ENCODE peak calls at places on chromosomes 5 and 9, in ten cellular contexts. R is ovary, H is sigmoid colon, Q is uterus, X is gastrocnemius medialis, G is breast epithelium, T is endothelial cell of umbilical vein, V is testis, W is esophagus muscularis mucosa, L is heart left ventricle. O is an unnamed sample.

GRCh38 chr5:127696688-127697087 is 6.5 kb upstream of the CCDC192 start:
- DNase-seq in W (no peak), L (no peak), H (no peak), T (no peak), G (no peak), V (no peak), R (no peak), Q (no peak), X (no peak), O (no peak)

GRCh38 chr5:139636207-139636792 is 11.8 kb upstream of the CXXC5 start:
- DNase-seq in V (peak), G (no peak), W (peak), R (no peak), H (no peak), Q (no peak), L (no peak), X (no peak), T (no peak), O (no peak)

GRCh38 chr5:9370256-9370655 is 175.6 kb downstream of the SEMA5A start:
- DNase-seq in V (no peak), W (no peak), H (no peak), Q (no peak), L (no peak), T (no peak), R (no peak), G (no peak), X (no peak), O (no peak)

GRCh38 chr5:30401479-30402058 is 791.9 kb upstream of the CDH6 start:
- DNase-seq in V (peak), R (no peak), L (no peak), H (no peak), X (no peak), Q (no peak), W (no peak), G (no peak), T (no peak), O (peak)

GRCh38 chr5:111453747-111454146 is 58.6 kb downstream of the STARD4 start:
- DNase-seq in L (no peak), G (no peak), R (no peak), Q (no peak), X (no peak), V (no peak), T (no peak), H (no peak), W (no peak), O (peak)

GRCh38 chr5:146426853-146427618 is 20.1 kb upstream of the TCERG1 start:
- DNase-seq in R (no peak), V (no peak), L (no peak), X (no peak), W (no peak), H (no peak), T (peak), Q (no peak), G (no peak), O (peak)

GRCh38 chr5:128287740-128288139 is 204.2 kb downstream of the SLC12A2 start:
- DNase-seq in Q (no peak), W (no peak), L (no peak), R (no peak), X (no peak), V (no peak), T (no peak), G (no peak), H (no peak), O (no peak)

GRCh38 chr9:31574006-31574750 is 810.3 kb upstream of the ACO1 start:
- DNase-seq in X (no peak), V (no peak), H (no peak), Q (no peak), L (no peak), G (no peak), R (no peak), W (no peak), T (no peak), O (no peak)

GRCh38 chr9:14278291-14278721 is 35.6 kb downstream of the NFIB start:
- DNase-seq in V (no peak), G (no peak), T (peak), H (no peak), Q (no peak), X (no peak), W (no peak), R (no peak), L (no peak), O (no peak)

GRCh38 chr5:1512541-1513291 is 11.0 kb downstream of the LPCAT1 start:
- DNase-seq in Q (peak), R (peak), H (peak), G (peak), W (no peak), T (no peak), X (peak), L (no peak), V (peak), O (no peak)

GRCh38 chr9:92726971-92727715 is 37.5 kb downstream of the BICD2 start:
- DNase-seq in V (no peak), G (peak), W (no peak), L (peak), Q (no peak), T (peak), X (no peak), H (no peak), R (no peak), O (no peak)

GRCh38 chr5:134427540-134428041 is 15.9 kb upstream of the CDKN2AIPNL start:
- DNase-seq in G (no peak), T (no peak), Q (no peak), R (no peak), H (no peak), V (no peak), X (no peak), L (no peak), W (no peak), O (no peak)

GRCh38 chr9:121776009-121776738 is 124.7 kb downstream of the DAB2IP start:
- DNase-seq in L (peak), W (no peak), X (peak), G (no peak), Q (no peak), V (no peak), T (no peak), R (no peak), H (no peak), O (no peak)

GRCh38 chr5:66327008-66327407 is 182.9 kb downstream of the SREK1 start:
- DNase-seq in H (no peak), T (no peak), G (no peak), Q (no peak), X (no peak), W (no peak), L (no peak), V (no peak), R (no peak), O (no peak)

GRCh38 chr5:73693573-73694061 is 67.6 kb downstream of the ARHGEF28 start:
- DNase-seq in W (no peak), L (no peak), Q (no peak), R (peak), H (no peak), V (peak), G (no peak), X (no peak), T (peak), O (no peak)

GRCh38 chr9:96176901-96177718 is 124.9 kb downstream of the HSD17B3 start:
- DNase-seq in Q (no peak), L (no peak), V (peak), T (no peak), H (no peak), G (no peak), R (peak), X (no peak), W (no peak), O (no peak)

GRCh38 chr5:149837680-149838269 is 106.8 kb downstream of the PDE6A start:
- DNase-seq in V (peak), W (no peak), Q (no peak), R (no peak), G (peak), X (peak), H (no peak), L (no peak), T (peak), O (peak)

GRCh38 chr5:38780950-38781349 is 64.9 kb upstream of the OSMR start:
- DNase-seq in R (peak), X (peak), Q (peak), W (no peak), T (peak), G (peak), H (peak), V (peak), L (peak), O (no peak)

GRCh38 chr5:135196483-135196882 is 162.5 kb upstream of the PITX1 start:
- DNase-seq in T (no peak), W (no peak), X (no peak), G (no peak), H (no peak), R (no peak), L (no peak), Q (no peak), V (no peak), O (no peak)

GRCh38 chr9:37987467-37987981 is 81.5 kb downstream of the SHB start:
- DNase-seq in H (no peak), G (no peak), V (no peak), T (no peak), R (no peak), L (peak), Q (no peak), W (no peak), X (no peak), O (no peak)

GRCh38 chr5:14879985-14880589 is 8.5 kb upstream of the ANKH start:
- DNase-seq in T (no peak), R (no peak), W (no peak), X (no peak), Q (no peak), H (no peak), L (no peak), V (no peak), G (no peak), O (no peak)

GRCh38 chr9:23412458-23412857 is 413.6 kb downstream of the ELAVL2 start:
- DNase-seq in G (no peak), W (no peak), Q (no peak), T (no peak), V (no peak), R (no peak), X (no peak), L (no peak), H (no peak), O (no peak)

GRCh38 chr5:57324159-57324558 is 150.3 kb downstream of the GPBP1 start:
- DNase-seq in V (no peak), X (no peak), T (no peak), G (no peak), Q (no peak), W (no peak), H (no peak), R (no peak), L (no peak), O (no peak)

GRCh38 chr5:171840066-171840465 is 54.4 kb downstream of the SMIM23 start:
- DNase-seq in T (no peak), X (no peak), G (no peak), R (no peak), L (no peak), H (no peak), W (no peak), V (no peak), Q (no peak), O (no peak)

GRCh38 chr5:149153751-149154610 is 12.7 kb downstream of the ABLIM3 start:
- DNase-seq in X (peak), W (no peak), G (no peak), R (no peak), V (no peak), Q (no peak), H (no peak), T (no peak), L (peak), O (no peak)

GRCh38 chr5:59829389-59829788 is 64.1 kb downstream of the PDE4D start:
- DNase-seq in G (no peak), H (no peak), V (no peak), W (no peak), T (no peak), L (peak), R (no peak), X (no peak), Q (no peak), O (no peak)

GRCh38 chr5:138824516-138824915 is 50.6 kb downstream of the LRRTM2 start:
- DNase-seq in X (no peak), W (no peak), Q (no peak), V (no peak), L (no peak), G (no peak), T (peak), H (no peak), R (no peak), O (no peak)

GRCh38 chr9:21983509-21983908 is 10.7 kb downstream of the CDKN2A start:
- DNase-seq in Q (no peak), T (no peak), G (no peak), L (no peak), H (no peak), R (no peak), V (no peak), X (no peak), W (no peak), O (no peak)

GRCh38 chr9:69758981-69759477 is 782 bp downstream of the PTAR1 start:
- DNase-seq in T (no peak), V (peak), H (no peak), Q (no peak), W (no peak), G (no peak), L (no peak), R (no peak), X (no peak), O (no peak)

GRCh38 chr5:169648725-169649124 is 11.7 kb downstream of the DOCK2 start:
- DNase-seq in Q (no peak), W (no peak), V (no peak), L (peak), T (no peak), H (no peak), R (no peak), X (no peak), G (no peak), O (no peak)

GRCh38 chr5:61132559-61132958 is 29.7 kb downstream of the SMIM15 start:
- DNase-seq in T (no peak), V (no peak), X (no peak), G (no peak), L (no peak), W (no peak), H (no peak), R (no peak), Q (no peak), O (no peak)

GRCh38 chr9:114592356-114592755 is 4.8 kb downstream of the ATP6V1G1 start:
- DNase-seq in R (no peak), G (no peak), V (peak), H (no peak), W (no peak), Q (no peak), X (peak), T (peak), L (peak), O (no peak)

GRCh38 chr9:105331755-105332154 is 87.3 kb downstream of the SLC44A1 start:
- DNase-seq in T (no peak), H (no peak), Q (no peak), V (no peak), L (no peak), R (no peak), W (no peak), G (no peak), X (no peak), O (no peak)

GRCh38 chr9:37923796-37924430 is 20.0 kb upstream of the SLC25A51 start:
- DNase-seq in R (no peak), Q (no peak), G (no peak), T (no peak), X (no peak), V (no peak), W (no peak), L (no peak), H (peak), O (no peak)

GRCh38 chr9:27572566-27572917 is 739 bp downstream of the C9orf72 start:
- DNase-seq in Q (peak), H (peak), T (no peak), G (no peak), L (no peak), W (peak), V (peak), R (no peak), X (peak), O (no peak)
- TF ChIP-seq POLR2A in Q (no peak), H (peak), T (no peak), G (peak), L (no peak), W (peak), V (no peak), R (no peak), X (no peak), O (no peak)

GRCh38 chr5:3313569-3313968 is 282.1 kb upstream of the IRX1 start:
- DNase-seq in X (no peak), Q (no peak), V (no peak), G (no peak), W (no peak), R (no peak), H (no peak), L (no peak), T (no peak), O (no peak)
- TF ChIP-seq POLR2A in X (no peak), Q (no peak), V (no peak), G (no peak), W (no peak), R (no peak), H (no peak), L (no peak), T (no peak), O (no peak)

GRCh38 chr9:99103505-99103904 is 1.4 kb upstream of the TGFBR1 start:
- DNase-seq in T (no peak), H (no peak), W (no peak), R (no peak), G (no peak), Q (peak), V (no peak), X (no peak), L (no peak), O (no peak)

GRCh38 chr9:99106044-99106375 is 1.1 kb downstream of the TGFBR1 start:
- DNase-seq in T (no peak), H (no peak), G (no peak), Q (no peak), V (no peak), L (no peak), X (no peak), W (no peak), R (no peak), O (no peak)

GRCh38 chr9:99103909-99104458 is 929 bp upstream of the TGFBR1 start:
- DNase-seq in H (no peak), W (no peak), L (peak), Q (peak), X (no peak), V (peak), R (peak), T (peak), G (no peak), O (peak)

GRCh38 chr9:99104459-99105151 is at the start of gene TGFBR1:
- DNase-seq in V (peak), Q (peak), W (peak), T (peak), R (peak), L (peak), X (peak), G (peak), H (peak), O (peak)

DNA sequence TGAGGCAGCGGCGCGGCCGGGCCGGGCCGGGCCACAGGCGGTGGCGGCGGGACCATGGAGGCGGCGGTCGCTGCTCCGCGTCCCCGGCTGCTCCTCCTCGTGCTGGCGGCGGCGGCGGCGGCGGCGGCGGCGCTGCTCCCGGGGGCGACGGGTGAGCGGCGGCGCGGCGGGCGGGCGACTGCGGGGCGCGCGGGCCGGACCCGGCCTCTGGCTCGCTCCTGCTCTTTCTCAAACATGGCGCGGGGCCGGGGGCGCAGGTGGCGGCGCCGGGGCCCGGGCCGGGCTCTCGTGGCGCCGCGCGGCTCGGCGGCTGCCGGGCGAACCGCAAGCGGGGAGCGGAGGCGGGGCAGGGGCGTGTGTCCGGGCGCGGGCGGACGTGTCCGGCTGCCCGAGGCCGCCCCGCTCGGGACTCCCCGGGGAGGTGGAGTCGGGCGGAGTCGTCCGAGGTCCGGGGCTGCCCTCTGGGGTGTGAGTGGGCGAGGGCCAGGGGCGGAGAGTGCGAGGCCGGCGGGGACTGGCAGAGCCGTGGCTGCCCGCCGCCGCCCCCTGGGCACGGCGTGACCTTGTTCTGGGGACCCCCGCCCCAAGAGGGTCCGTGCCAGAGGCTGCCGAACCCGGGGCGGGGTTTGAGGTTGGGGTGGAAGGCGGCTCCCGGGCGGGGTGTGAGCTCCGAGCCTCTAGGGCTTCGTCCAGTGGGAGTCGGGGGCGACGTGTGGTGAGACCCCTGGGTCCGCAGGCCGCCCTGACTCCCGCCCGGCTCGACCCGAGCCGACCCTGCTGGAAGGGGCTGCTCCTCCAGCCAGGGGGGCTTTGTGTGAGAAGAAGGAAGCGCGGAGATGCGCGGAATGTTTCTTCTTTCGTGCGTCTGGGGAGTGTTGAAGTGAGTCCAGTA is 485 bp downstream of the TGFBR1 start:
- DNase-seq in H (peak), Q (peak), V (peak), G (peak), T (peak), R (peak), X (peak), L (peak), W (peak), O (peak)
- TF ChIP-seq POLR2A in H (no peak), Q (no peak), V (no peak), G (no peak), T (no peak), R (no peak), X (no peak), L (no peak), W (peak), O (peak)

DNA sequence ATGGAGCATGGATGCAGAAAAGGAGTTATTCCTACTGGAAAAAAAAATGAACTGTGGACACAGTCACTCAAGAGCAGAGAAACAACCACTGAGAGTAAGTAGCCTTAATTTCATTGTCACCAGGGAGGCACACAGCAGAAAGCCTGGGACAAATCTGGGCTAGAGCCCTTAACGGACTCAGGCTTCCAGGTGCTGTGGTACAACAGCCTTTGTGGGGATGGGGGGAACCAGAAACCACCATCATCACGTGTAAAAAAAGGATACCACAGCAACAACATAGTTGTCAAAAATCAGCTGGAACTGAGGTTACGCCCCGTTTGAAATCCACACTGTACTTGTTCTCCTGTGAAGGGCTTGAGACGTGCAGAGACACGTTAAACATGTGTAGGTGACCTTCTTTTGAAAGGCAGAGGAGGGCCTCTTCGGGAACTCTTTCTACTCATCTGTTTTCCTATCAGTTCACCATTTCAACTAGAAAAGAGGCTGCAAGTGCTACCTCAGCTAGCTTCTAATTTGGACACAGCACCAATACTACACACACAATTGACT is 16.6 kb upstream of the PLPP1 start:
- DNase-seq in L (no peak), W (no peak), X (no peak), V (no peak), R (no peak), H (no peak), T (no peak), Q (no peak), G (no peak), O (no peak)
- TF ChIP-seq POLR2A in L (no peak), W (no peak), X (no peak), V (no peak), R (no peak), H (no peak), T (no peak), Q (no peak), G (no peak), O (no peak)

GRCh38 chr5:154466671-154467070 is 11.4 kb downstream of the HAND1 start:
- DNase-seq in W (no peak), Q (no peak), L (no peak), G (no peak), X (no peak), T (no peak), R (no peak), V (no peak), H (no peak), O (no peak)
- TF ChIP-seq POLR2A in W (no peak), Q (no peak), L (no peak), G (no peak), X (no peak), T (no peak), R (no peak), V (no peak), H (no peak), O (no peak)

GRCh38 chr9:36837431-36838405 is 196.3 kb downstream of the PAX5 start:
- DNase-seq in R (no peak), V (no peak), X (no peak), Q (no peak), H (no peak), T (no peak), W (no peak), G (no peak), L (no peak), O (no peak)
- TF ChIP-seq POLR2A in R (no peak), V (no peak), X (no peak), Q (no peak), H (no peak), T (no peak), W (no peak), G (no peak), L (no peak), O (no peak)

O was measured in H54.